ENCODE peak calls at places on chromosome 19, in five cellular contexts. E is CD8-positive, alpha-beta T cell; S is sigmoid colon; V is tibial artery; T is ovary. B is an unnamed sample.

GRCh38 chr19:49395581-49396407 is 7.7 kb downstream of the KASH5 start:
- DNase-seq in E (no peak), S (no peak), V (no peak), T (peak; percentile 22), B (no peak)

GRCh38 chr19:48867922-48868195 is 558 bp downstream of the PLEKHA4 start:
- DNase-seq in E (no peak), S (peak; percentile 71), V (no peak), T (no peak), B (no peak)

GRCh38 chr19:6794817-6795431 is 22.4 kb downstream of the VAV1 start:
- DNase-seq in E (no peak), S (no peak), V (no peak), T (no peak), B (no peak)

GRCh38 chr19:6212403-6213265 is 67.1 kb downstream of the MLLT1 start:
- DNase-seq in E (no peak), S (peak; percentile 56), V (no peak), T (no peak), B (no peak)

GRCh38 chr19:32324631-32325215 is 20.7 kb upstream of the ZNF507 start:
- DNase-seq in E (no peak), S (no peak), V (no peak), T (no peak), B (no peak)

GRCh38 chr19:42378225-42378929 is 11.7 kb downstream of the CNFN start:
- DNase-seq in E (no peak), S (no peak), V (no peak), T (no peak), B (no peak)

GRCh38 chr19:46040952-46041500 is at the start of gene IGFL4:
- DNase-seq in E (no peak), S (no peak), V (no peak), T (no peak), B (peak; percentile 80)

GRCh38 chr19:5037936-5038335 is 69.0 kb downstream of the KDM4B start:
- DNase-seq in E (no peak), S (no peak), V (no peak), T (no peak), B (no peak)

GRCh38 chr19:56946164-56946563 is 105.6 kb upstream of the PEG3 start:
- DNase-seq in E (no peak), S (no peak), V (no peak), T (peak; percentile 55), B (no peak)

GRCh38 chr19:52234406-52234805 is 35.0 kb upstream of the ZNF766 start:
- DNase-seq in E (no peak), S (no peak), V (no peak), T (no peak), B (no peak)

GRCh38 chr19:41927810-41928192 is 448 bp downstream of the ERFL start:
- DNase-seq in E (no peak), S (no peak), V (no peak), T (no peak), B (no peak)

GRCh38 chr19:1672038-1672768 is 19.8 kb upstream of the TCF3 start:
- DNase-seq in E (peak; percentile 46), S (no peak), V (no peak), T (no peak), B (no peak)

GRCh38 chr19:8373867-8374813 is 10.2 kb downstream of the ANGPTL4 start:
- DNase-seq in E (no peak), S (peak; percentile 72), V (peak; percentile 54), T (peak; percentile 42), B (no peak)
- TF ChIP-seq CTCF in E (no peak), S (no peak), V (no peak), T (no peak), B (no peak)

GRCh38 chr19:16380314-16380695 is 55.7 kb downstream of the KLF2 start:
- DNase-seq in E (no peak), S (peak; percentile 25), V (no peak), T (no peak), B (no peak)

GRCh38 chr19:16382775-16383543 is 58.3 kb downstream of the KLF2 start:
- DNase-seq in E (peak; percentile 74), S (peak; percentile 95), V (peak; percentile 86), T (peak; percentile 88), B (peak; percentile 67)

GRCh38 chr19:16383584-16384161 is 59.0 kb downstream of the KLF2 start:
- DNase-seq in E (no peak), S (peak; percentile 71), V (no peak), T (no peak), B (no peak)

GRCh38 chr19:16380943-16381755 is 56.5 kb downstream of the KLF2 start:
- DNase-seq in E (no peak), S (peak; percentile 50), V (no peak), T (no peak), B (no peak)

GRCh38 chr19:16381756-16382401 is 57.3 kb downstream of the KLF2 start:
- DNase-seq in E (no peak), S (peak; percentile 94), V (peak; percentile 98), T (no peak), B (no peak)
- H3K4me3 ChIP-seq in E (no peak overlapping the region), S (no peak overlapping the region), V (no peak overlapping the region), T (no peak overlapping the region), B (no peak overlapping the region)

DNA sequence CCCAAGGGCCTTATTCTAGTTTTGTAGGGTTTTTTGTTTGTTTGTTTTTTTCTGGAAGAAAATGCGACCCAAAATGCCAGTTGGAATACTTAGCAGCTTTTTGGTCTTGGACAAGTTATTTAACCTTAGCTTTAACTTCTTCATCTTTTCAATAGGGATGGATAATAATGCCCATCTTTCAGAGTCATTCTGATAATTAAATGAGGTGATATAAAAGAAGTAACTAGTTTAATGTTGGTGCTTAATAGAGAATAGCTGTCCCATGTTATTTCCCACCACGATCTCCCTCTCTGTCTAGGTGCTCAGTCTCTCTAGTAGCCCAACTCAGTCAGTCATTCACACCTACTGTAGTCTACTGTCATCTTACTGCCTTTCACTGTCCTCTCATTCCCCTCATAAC is 8.0 kb downstream of the LSM14A start:
- DNase-seq in E (no peak), S (no peak), V (no peak), T (no peak), B (no peak)
- H3K4me1 ChIP-seq in E (peaks cover 71% of the 10 kb centered on the region), S (peaks cover 81% of the 10 kb centered on the region), V (peaks cover 65% of the 10 kb centered on the region), T (peaks cover 25% of the 10 kb centered on the region), B (peaks cover 58% of the 10 kb centered on the region)

GRCh38 chr19:36051236-36051635 is 2.8 kb downstream of the THAP8 start:
- DNase-seq in E (no peak), S (no peak), V (no peak), T (no peak), B (no peak)
- TF ChIP-seq CTCF in E (no peak), S (peak; percentile 13), V (no peak), T (no peak), B (no peak)